ENCODE peak calls at places on chromosome 22, in nine cellular contexts. Q is activated naive CD4-positive, alpha-beta T cell; J is kidney epithelial cell; B is Ammon's horn; O is right lobe of liver; V is H54; Y is GM06990; M is RCC 7860; E is DMS79 treated with DMSO at 0.1 percent for 48 hours. I is an unnamed sample.

GRCh38 chr22:27814993-27815392 is 13.4 kb upstream of the MN1 start:
- DNase-seq in Q (no peak), J (no peak), B (no peak), O (no peak), V (no peak), Y (no peak), M (no peak), E (no peak), I (no peak)

GRCh38 chr22:44172370-44173108 is 8.2 kb upstream of the PARVG start:
- DNase-seq in Q (no peak), J (no peak), B (peak), O (no peak), V (no peak), Y (peak), M (no peak), E (peak), I (no peak)

GRCh38 chr22:38802671-38803121 is 8.8 kb upstream of the DNAL4 start:
- DNase-seq in Q (no peak), J (peak), B (no peak), O (no peak), V (peak), Y (no peak), M (peak), E (no peak), I (peak)

GRCh38 chr22:49095366-49095765 is 732.3 kb downstream of the BRD1 start:
- DNase-seq in Q (no peak), J (no peak), B (no peak), O (no peak), V (no peak), Y (no peak), M (no peak), E (no peak), I (no peak)

GRCh38 chr22:35409783-35410662 is 10.1 kb downstream of the MCM5 start:
- DNase-seq in Q (no peak), J (no peak), B (peak), O (no peak), V (no peak), Y (peak), M (no peak), E (no peak), I (no peak)

GRCh38 chr22:20658433-20659222 is 115.3 kb upstream of the SERPIND1 start:
- DNase-seq in Q (no peak), J (no peak), B (no peak), O (no peak), V (no peak), Y (no peak), M (no peak), E (no peak), I (no peak)

GRCh38 chr22:36701941-36702640 is 1.5 kb downstream of the CACNG2 start:
- DNase-seq in Q (no peak), J (no peak), B (peak), O (no peak), V (no peak), Y (no peak), M (no peak), E (peak), I (no peak)

GRCh38 chr22:22895776-22896445 is 8.3 kb downstream of the IGLL5 start:
- DNase-seq in Q (no peak), J (no peak), B (no peak), O (no peak), V (no peak), Y (no peak), M (no peak), E (no peak), I (no peak)

GRCh38 chr22:46589141-46589748 is 30.9 kb upstream of the GRAMD4 start:
- DNase-seq in Q (no peak), J (no peak), B (no peak), O (no peak), V (no peak), Y (no peak), M (no peak), E (no peak), I (no peak)

GRCh38 chr22:45608763-45609180 is 62.9 kb upstream of the ATXN10 start:
- DNase-seq in Q (no peak), J (peak), B (no peak), O (no peak), V (peak), Y (no peak), M (peak), E (no peak), I (peak)

GRCh38 chr22:44870021-44870420 is 117.6 kb downstream of the ARHGAP8 start:
- DNase-seq in Q (no peak), J (peak), B (peak), O (no peak), V (peak), Y (no peak), M (peak), E (no peak), I (peak)

GRCh38 chr22:37636186-37636948 is 3.1 kb upstream of the SH3BP1 start:
- DNase-seq in Q (no peak), J (no peak), B (no peak), O (no peak), V (no peak), Y (peak), M (peak), E (no peak), I (peak)

GRCh38 chr22:46405925-46406324 is 70.4 kb downstream of the TRMU start:
- DNase-seq in Q (no peak), J (no peak), B (no peak), O (no peak), V (no peak), Y (no peak), M (no peak), E (no peak), I (no peak)

GRCh38 chr22:36465232-36466021 is 16.0 kb downstream of the TXN2 start:
- DNase-seq in Q (no peak), J (peak), B (no peak), O (peak), V (peak), Y (no peak), M (peak), E (no peak), I (peak)

GRCh38 chr22:42080287-42080686 is 787 bp downstream of the SMDT1 start:
- DNase-seq in Q (no peak), J (no peak), B (peak), O (peak), V (no peak), Y (no peak), M (no peak), E (peak), I (peak)

GRCh38 chr22:17260950-17261349 is 41.7 kb upstream of the ADA2 start:
- DNase-seq in Q (no peak), J (no peak), B (no peak), O (no peak), V (no peak), Y (no peak), M (no peak), E (no peak), I (no peak)

GRCh38 chr22:19722915-19723164 is 499 bp upstream of the GP1BB start:
- DNase-seq in Q (no peak), J (no peak), B (no peak), O (no peak), V (no peak), Y (no peak), M (no peak), E (no peak), I (no peak)

GRCh38 chr22:43158778-43159483 is 7.6 kb downstream of the TSPO start:
- DNase-seq in Q (no peak), J (no peak), B (no peak), O (no peak), V (no peak), Y (no peak), M (no peak), E (no peak), I (no peak)

GRCh38 chr22:49322231-49322630 is 505.4 kb downstream of the BRD1 start:
- DNase-seq in Q (no peak), J (no peak), B (no peak), O (no peak), V (no peak), Y (no peak), M (no peak), E (no peak), I (no peak)

GRCh38 chr22:32044913-32045312 is 1.9 kb downstream of the SLC5A1 start:
- DNase-seq in Q (no peak), J (no peak), B (no peak), O (no peak), V (no peak), Y (no peak), M (no peak), E (peak), I (no peak)

GRCh38 chr22:45496451-45496941 is 6.2 kb upstream of the FBLN1 start:
- DNase-seq in Q (no peak), J (no peak), B (no peak), O (no peak), V (no peak), Y (no peak), M (no peak), E (no peak), I (no peak)

GRCh38 chr22:29830585-29830984 is 7.5 kb downstream of the ASCC2 start:
- DNase-seq in Q (no peak), J (no peak), B (no peak), O (peak), V (no peak), Y (no peak), M (no peak), E (no peak), I (no peak)

I was measured in AG08396.